ENCODE peak calls at places on chromosomes 2 and 18, in five cellular contexts. D is iris pigment epithelial cell; T is posterior cingulate gyrus; W is fibroblast of lung; E is activated CD4-positive, alpha-beta T cell treated with anti-CD3 and anti-CD28 coated beads, Interleukin-2, amount 50 U/mL, for 4 hours. O is an unnamed sample.

GRCh38 chr2:181686566-181687185 is 6.4 kb upstream of the NEUROD1 start:
- DNase-seq in W (no peak), D (no peak), E (no peak), T (no peak), O (no peak)

GRCh38 chr2:20584637-20585321 is 66.1 kb downstream of the HS1BP3 start:
- DNase-seq in T (peak; percentile 66), W (peak; percentile 99), D (peak; percentile 97), E (no peak), O (peak; percentile 99)

GRCh38 chr2:157857881-157858280 is 18.2 kb downstream of the ACVR1 start:
- DNase-seq in E (no peak), T (no peak), W (no peak), D (no peak), O (peak; percentile 12)

GRCh38 chr2:72891091-72891818 is 4.0 kb downstream of the SPR start:
- DNase-seq in T (no peak), E (no peak), D (no peak), W (peak; percentile 14), O (peak; percentile 22)

GRCh38 chr2:10297191-10297700 is 5.5 kb upstream of the HPCAL1 start:
- DNase-seq in E (no peak), T (no peak), D (peak; percentile 16), W (no peak), O (no peak)

GRCh38 chr18:3966246-3966984 is 488.7 kb downstream of the DLGAP1 start:
- DNase-seq in E (no peak), D (no peak), T (no peak), W (peak; percentile 55), O (peak; percentile 49)

GRCh38 chr2:12607971-12608370 is 108.8 kb upstream of the TRIB2 start:
- DNase-seq in W (peak; percentile 70), T (no peak), E (no peak), D (peak; percentile 43), O (peak; percentile 3)

GRCh38 chr18:55323051-55323994 is 264.7 kb downstream of the TCF4 start:
- DNase-seq in D (peak; percentile 46), T (no peak), E (no peak), W (peak; percentile 48), O (peak; percentile 45)

GRCh38 chr2:171652411-171652775 is 34.9 kb upstream of the DYNC1I2 start:
- DNase-seq in D (peak; percentile 10), W (no peak), E (no peak), T (no peak), O (peak; percentile 76)

GRCh38 chr18:63292844-63293683 is 26.5 kb downstream of the BCL2 start:
- DNase-seq in W (no peak), E (no peak), D (no peak), T (no peak), O (no peak)

GRCh38 chr18:43396266-43396665 is 119.0 kb upstream of the SYT4 start:
- DNase-seq in D (peak; percentile 31), W (peak; percentile 9), T (no peak), E (no peak), O (no peak)

GRCh38 chr2:174023591-174024523 is 58.7 kb upstream of the SP3 start:
- DNase-seq in T (no peak), D (peak; percentile 98), W (peak; percentile 96), E (no peak), O (peak; percentile 83)

GRCh38 chr2:191245869-191246531 is 796 bp downstream of the MYO1B start:
- DNase-seq in T (no peak), W (peak; percentile 73), E (peak; percentile 0), D (peak; percentile 59), O (peak; percentile 86)

GRCh38 chr2:75853441-75853840 is 142.7 kb upstream of the GCFC2 start:
- DNase-seq in D (no peak), W (peak; percentile 87), T (no peak), E (no peak), O (no peak)

GRCh38 chr2:233131991-233132390 is 71.8 kb downstream of the INPP5D start:
- DNase-seq in D (no peak), W (peak; percentile 5), T (no peak), E (no peak), O (no peak)

GRCh38 chr2:111199840-111200239 is 79.1 kb downstream of the BCL2L11 start:
- DNase-seq in D (no peak), E (no peak), T (no peak), W (no peak), O (no peak)

GRCh38 chr18:60549338-60549960 is 176.9 kb upstream of the MC4R start:
- DNase-seq in E (no peak), D (peak; percentile 79), W (peak; percentile 70), T (peak; percentile 27), O (peak; percentile 63)

GRCh38 chr2:163008642-163009041 is 170.1 kb upstream of the KCNH7 start:
- DNase-seq in D (no peak), T (no peak), W (no peak), E (no peak), O (no peak)

GRCh38 chr2:225683258-225683657 is 283.7 kb downstream of the NYAP2 start:
- DNase-seq in E (no peak), D (no peak), T (no peak), W (no peak), O (no peak)

GRCh38 chr2:191878576-191879298 is 31.8 kb upstream of the CAVIN2 start:
- DNase-seq in W (peak; percentile 93), D (peak; percentile 88), T (no peak), E (no peak), O (peak; percentile 87)

GRCh38 chr2:20532634-20533437 is 86.0 kb downstream of the RHOB start:
- DNase-seq in E (no peak), W (no peak), D (no peak), T (no peak), O (no peak)

GRCh38 chr2:178193823-178194599 is at the start of gene OSBPL6:
- DNase-seq in E (peak; percentile 23), T (peak; percentile 80), W (peak; percentile 87), D (peak; percentile 85), O (peak; percentile 86)

GRCh38 chr18:48303883-48304282 is 105.3 kb downstream of the ZBTB7C start:
- DNase-seq in W (no peak), T (no peak), D (no peak), E (no peak), O (no peak)

GRCh38 chr2:25585189-25585588 is 88.2 kb downstream of the DTNB start:
- DNase-seq in T (no peak), D (no peak), E (no peak), W (no peak), O (no peak)

GRCh38 chr18:79695269-79695668 is 15.7 kb downstream of the CTDP1 start:
- DNase-seq in D (peak; percentile 31), T (no peak), E (no peak), W (no peak), O (no peak)

GRCh38 chr2:230085201-230085600 is 16.5 kb upstream of the SLC16A14 start:
- DNase-seq in T (no peak), E (no peak), W (no peak), D (no peak), O (no peak)

GRCh38 chr2:25928668-25929067 is 50.4 kb upstream of the ASXL2 start:
- DNase-seq in E (no peak), D (no peak), W (no peak), T (no peak), O (no peak)

GRCh38 chr2:238879020-238879419 is 31.1 kb downstream of the TWIST2 start:
- DNase-seq in T (no peak), W (no peak), E (no peak), D (no peak), O (no peak)

GRCh38 chr2:215370116-215370965 is 58.5 kb downstream of the ATIC start:
- DNase-seq in T (no peak), D (no peak), W (no peak), E (no peak), O (no peak)

GRCh38 chr2:171763602-171764001 is 76.3 kb downstream of the DYNC1I2 start:
- DNase-seq in E (no peak), D (peak; percentile 28), W (peak; percentile 5), T (no peak), O (peak; percentile 15)

GRCh38 chr2:159375241-159375640 is 88.7 kb upstream of the WDSUB1 start:
- DNase-seq in W (no peak), E (no peak), T (no peak), D (no peak), O (no peak)

GRCh38 chr2:225668606-225669266 is 269.2 kb downstream of the NYAP2 start:
- DNase-seq in E (no peak), T (no peak), W (peak; percentile 62), D (peak; percentile 78), O (peak; percentile 75)

GRCh38 chr18:50194623-50195532 is at the start of gene MYO5B:
- DNase-seq in E (peak; percentile 38), T (peak; percentile 17), W (peak; percentile 3), D (no peak), O (no peak)

GRCh38 chr2:63538409-63538808 is 49.9 kb downstream of the WDPCP start:
- DNase-seq in W (no peak), E (no peak), T (no peak), D (no peak), O (no peak)

GRCh38 chr2:241595600-241596140 is 37.1 kb downstream of the BOK start:
- DNase-seq in D (no peak), T (no peak), W (no peak), E (no peak), O (no peak)

GRCh38 chr2:232633413-232634318 is at the start of gene EFHD1:
- DNase-seq in E (peak; percentile 26), D (peak; percentile 47), T (peak; percentile 88), W (peak; percentile 66), O (peak; percentile 66)

GRCh38 chr2:106108351-106108750 is 85.8 kb downstream of the UXS1 start:
- DNase-seq in W (peak; percentile 20), E (no peak), T (peak; percentile 34), D (peak; percentile 39), O (peak; percentile 10)

GRCh38 chr2:6960659-6961058 is 43.4 kb downstream of the RNF144A start:
- DNase-seq in E (no peak), T (no peak), W (peak; percentile 71), D (peak; percentile 82), O (no peak)

O was measured in EL.